ENCODE peak calls at places on chromosomes 12 and 14, in ten cellular contexts. M is A549, O is H1, W is tibial nerve, I is ovary, K is upper lobe of left lung, F is K562, H is HepG2, L is stomach, R is transverse colon. U is an unnamed sample.

GRCh38 chr12:47194501-47194900 is 114.7 kb upstream of the AMIGO2 start:
- DNase-seq in M (no peak), O (no peak), W (no peak), I (no peak), K (no peak), F (peak), H (no peak), L (no peak), R (no peak), U (no peak)

GRCh38 chr12:97943359-97943758 is 480.8 kb downstream of the RMST start:
- DNase-seq in M (no peak), O (no peak), W (no peak), I (no peak), K (no peak), F (no peak), H (no peak), L (no peak), R (no peak), U (no peak)

GRCh38 chr14:87457727-87458126 is 535.3 kb downstream of the GALC start:
- DNase-seq in M (no peak), O (no peak), W (no peak), I (no peak), K (no peak), F (no peak), H (no peak), L (no peak), R (no peak), U (no peak)

GRCh38 chr12:127125607-127126259 is 1141.2 kb upstream of the TMEM132C start:
- DNase-seq in M (peak), O (no peak), W (no peak), I (no peak), K (no peak), F (peak), H (no peak), L (no peak), R (peak), U (no peak)

GRCh38 chr14:91392623-91393303 is 24.9 kb downstream of the CCDC88C start:
- DNase-seq in M (no peak), O (no peak), W (no peak), I (no peak), K (no peak), F (no peak), H (no peak), L (no peak), R (no peak), U (no peak)

GRCh38 chr14:104824353-104824997 is 23.6 kb downstream of the ZBTB42 start:
- DNase-seq in M (no peak), O (no peak), W (no peak), I (no peak), K (no peak), F (no peak), H (no peak), L (no peak), R (no peak), U (no peak)

GRCh38 chr14:89304972-89305703 is 111.9 kb downstream of the FOXN3 start:
- DNase-seq in M (no peak), O (no peak), W (no peak), I (peak), K (no peak), F (no peak), H (no peak), L (no peak), R (peak), U (no peak)

GRCh38 chr14:102571043-102571442 is 21.4 kb upstream of the RCOR1 start:
- DNase-seq in M (no peak), O (no peak), W (no peak), I (no peak), K (no peak), F (peak), H (no peak), L (no peak), R (no peak), U (no peak)

GRCh38 chr12:96908170-96908675 is 1.2 kb downstream of the NEDD1 start:
- DNase-seq in M (no peak), O (no peak), W (no peak), I (no peak), K (no peak), F (peak), H (no peak), L (no peak), R (no peak), U (no peak)

GRCh38 chr14:32608880-32609279 is 279.8 kb downstream of the AKAP6 start:
- DNase-seq in M (no peak), O (no peak), W (no peak), I (no peak), K (no peak), F (no peak), H (no peak), L (no peak), R (no peak), U (no peak)

GRCh38 chr14:79144891-79145290 is 974.7 kb downstream of the NRXN3 start:
- DNase-seq in M (no peak), O (no peak), W (no peak), I (no peak), K (no peak), F (no peak), H (no peak), L (no peak), R (no peak), U (no peak)

GRCh38 chr14:48398675-48399282 is 723.4 kb upstream of the MDGA2 start:
- DNase-seq in M (peak), O (no peak), W (no peak), I (no peak), K (no peak), F (peak), H (peak), L (no peak), R (no peak), U (no peak)

GRCh38 chr12:113980537-113981337 is 14.6 kb upstream of the RBM19 start:
- DNase-seq in M (peak), O (peak), W (no peak), I (no peak), K (no peak), F (peak), H (peak), L (no peak), R (peak), U (no peak)

GRCh38 chr12:5921966-5922365 is 23.1 kb downstream of the ANO2 start:
- DNase-seq in M (no peak), O (no peak), W (no peak), I (no peak), K (no peak), F (no peak), H (no peak), L (no peak), R (no peak), U (no peak)

GRCh38 chr12:76024102-76024781 is 7.3 kb downstream of the PHLDA1 start:
- DNase-seq in M (no peak), O (no peak), W (no peak), I (no peak), K (no peak), F (no peak), H (no peak), L (no peak), R (no peak), U (no peak)

GRCh38 chr14:65308536-65308935 is 104.0 kb upstream of the FUT8 start:
- DNase-seq in M (no peak), O (no peak), W (no peak), I (no peak), K (no peak), F (no peak), H (no peak), L (no peak), R (no peak), U (no peak)

GRCh38 chr12:5391638-5392037 is 40.3 kb upstream of the NTF3 start:
- DNase-seq in M (no peak), O (no peak), W (no peak), I (no peak), K (no peak), F (no peak), H (no peak), L (no peak), R (no peak), U (no peak)

GRCh38 chr14:45679852-45680251 is 426.9 kb upstream of the MIS18BP1 start:
- DNase-seq in M (peak), O (no peak), W (no peak), I (no peak), K (no peak), F (no peak), H (no peak), L (no peak), R (no peak), U (no peak)

GRCh38 chr12:2615665-2616387 is 178.9 kb upstream of the FKBP4 start:
- DNase-seq in M (no peak), O (no peak), W (no peak), I (peak), K (no peak), F (no peak), H (no peak), L (no peak), R (no peak), U (no peak)

GRCh38 chr12:106425061-106425706 is 67.6 kb downstream of the POLR3B start:
- DNase-seq in M (no peak), O (no peak), W (no peak), I (no peak), K (no peak), F (no peak), H (no peak), L (no peak), R (no peak), U (no peak)

GRCh38 chr12:130044991-130045621 is 117.2 kb upstream of the FZD10 start:
- DNase-seq in M (no peak), O (no peak), W (no peak), I (no peak), K (no peak), F (no peak), H (peak), L (no peak), R (no peak), U (no peak)

GRCh38 chr14:45181329-45181728 is 45.6 kb downstream of the FANCM start:
- DNase-seq in M (no peak), O (no peak), W (no peak), I (no peak), K (no peak), F (no peak), H (no peak), L (no peak), R (no peak), U (no peak)

GRCh38 chr14:103122578-103123127 is 608 bp upstream of the TNFAIP2 start:
- DNase-seq in M (peak), O (no peak), W (no peak), I (peak), K (no peak), F (no peak), H (no peak), L (no peak), R (no peak), U (no peak)

GRCh38 chr12:59040043-59040442 is 119.7 kb upstream of the LRIG3 start:
- DNase-seq in M (no peak), O (no peak), W (no peak), I (no peak), K (no peak), F (no peak), H (no peak), L (no peak), R (no peak), U (no peak)

GRCh38 chr12:56082382-56082781 is 2.4 kb downstream of the ERBB3 start:
- DNase-seq in M (no peak), O (no peak), W (no peak), I (no peak), K (no peak), F (no peak), H (no peak), L (no peak), R (no peak), U (no peak)

GRCh38 chr12:56082967-56083366 is 3.0 kb downstream of the ERBB3 start:
- DNase-seq in M (no peak), O (no peak), W (no peak), I (no peak), K (no peak), F (peak), H (peak), L (no peak), R (no peak), U (no peak)

GRCh38 chr12:56080556-56081138 is 682 bp downstream of the ERBB3 start:
- DNase-seq in M (peak), O (no peak), W (no peak), I (no peak), K (no peak), F (peak), H (peak), L (peak), R (peak), U (no peak)

GRCh38 chr12:56079729-56080555 is at the start of gene ERBB3:
- DNase-seq in M (peak), O (no peak), W (peak), I (peak), K (peak), F (peak), H (peak), L (peak), R (peak), U (peak)

DNA sequence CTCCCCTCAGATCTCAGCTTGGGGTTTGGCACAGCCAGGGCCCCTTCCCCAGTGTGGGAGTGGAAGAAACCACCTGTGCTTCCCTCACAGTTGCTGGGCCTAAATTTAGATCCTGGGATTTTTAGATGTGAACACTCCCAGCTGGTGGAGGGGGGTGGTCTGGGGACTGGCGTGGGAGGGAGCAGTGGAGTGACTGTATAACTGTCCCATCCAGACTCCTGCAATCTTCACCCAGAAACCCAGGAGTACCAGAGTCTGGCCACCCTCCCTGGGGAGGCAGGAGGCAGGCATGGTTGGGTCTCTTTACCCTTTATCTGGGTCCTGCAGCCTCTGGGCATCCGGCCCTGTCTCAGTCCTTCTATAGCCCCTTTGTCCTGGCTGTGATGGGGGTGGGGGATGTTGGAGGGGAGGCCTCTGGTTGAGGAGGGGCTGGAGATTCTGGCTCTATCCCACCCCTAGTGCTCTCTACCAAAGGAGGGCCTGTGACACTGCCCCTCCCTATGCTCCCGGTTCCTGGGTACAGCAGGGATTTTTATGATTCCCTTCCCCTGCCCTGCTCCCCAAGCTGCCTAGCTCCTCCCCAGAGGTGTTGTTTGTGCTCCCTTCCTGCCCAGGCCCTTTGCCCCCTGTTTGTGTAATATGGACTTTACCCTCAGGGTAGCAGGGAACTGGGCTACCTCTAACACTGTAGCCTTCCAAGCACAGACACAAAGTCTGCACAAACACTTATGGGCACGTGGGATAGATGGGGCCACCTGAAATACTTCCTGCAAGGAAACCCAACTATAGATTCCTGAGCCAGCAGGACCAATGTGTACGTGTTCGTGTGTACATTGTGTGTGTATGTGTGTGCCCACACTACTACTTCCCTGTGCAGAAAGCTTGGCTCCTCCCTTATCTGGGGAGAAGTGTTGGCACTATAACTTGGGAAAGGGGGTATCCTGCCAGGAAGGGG is 1.7 kb downstream of the ERBB3 start:
- DNase-seq in M (peak), O (no peak), W (no peak), I (no peak), K (no peak), F (no peak), H (peak), L (peak), R (peak), U (no peak)
- TF ChIP-seq POLR2A in M (no peak), O (no peak), W (no peak), I (no peak), K (no peak), F (no peak), H (peak), L (no peak), R (peak), U (no peak)

DNA sequence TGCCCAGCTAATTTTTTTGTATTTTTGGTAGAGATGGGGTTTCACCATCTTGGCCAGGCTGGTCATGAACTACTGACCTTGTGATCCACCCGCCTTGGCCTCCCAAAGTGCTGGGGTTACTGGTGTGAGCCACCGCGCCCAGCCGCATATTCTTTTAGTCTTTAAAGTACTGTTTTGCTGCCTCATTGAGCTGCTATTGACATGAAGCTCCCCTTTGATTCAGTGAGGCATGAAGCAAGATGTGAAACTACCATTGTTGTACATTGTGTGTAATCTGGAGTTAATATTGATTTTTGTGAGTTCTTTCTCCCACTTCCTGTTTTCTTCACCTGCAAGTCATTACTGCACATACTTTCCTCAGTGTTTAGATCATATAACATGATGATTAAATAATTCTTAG is 80.8 kb downstream of the MNAT1 start:
- DNase-seq in M (no peak), O (no peak), W (no peak), I (no peak), K (no peak), F (no peak), H (peak), L (no peak), R (no peak), U (no peak)
- TF ChIP-seq EP300 in M (no peak), O (no peak), W (no peak), I (no peak), K (no peak), F (no peak), H (no peak), L (no peak), R (no peak), U (no peak)

GRCh38 chr12:11834925-11835324 is 185.5 kb downstream of the ETV6 start:
- DNase-seq in M (no peak), O (no peak), W (no peak), I (no peak), K (no peak), F (no peak), H (no peak), L (no peak), R (no peak), U (no peak)

GRCh38 chr12:11832100-11832499 is 182.6 kb downstream of the ETV6 start:
- DNase-seq in M (no peak), O (no peak), W (no peak), I (no peak), K (no peak), F (no peak), H (peak), L (no peak), R (no peak), U (no peak)

GRCh38 chr12:11836282-11836963 is 186.9 kb downstream of the ETV6 start:
- DNase-seq in M (no peak), O (no peak), W (no peak), I (no peak), K (no peak), F (no peak), H (no peak), L (peak), R (peak), U (no peak)

GRCh38 chr12:11833174-11833895 is 183.9 kb downstream of the ETV6 start:
- DNase-seq in M (no peak), O (no peak), W (no peak), I (no peak), K (no peak), F (no peak), H (no peak), L (no peak), R (no peak), U (no peak)

DNA sequence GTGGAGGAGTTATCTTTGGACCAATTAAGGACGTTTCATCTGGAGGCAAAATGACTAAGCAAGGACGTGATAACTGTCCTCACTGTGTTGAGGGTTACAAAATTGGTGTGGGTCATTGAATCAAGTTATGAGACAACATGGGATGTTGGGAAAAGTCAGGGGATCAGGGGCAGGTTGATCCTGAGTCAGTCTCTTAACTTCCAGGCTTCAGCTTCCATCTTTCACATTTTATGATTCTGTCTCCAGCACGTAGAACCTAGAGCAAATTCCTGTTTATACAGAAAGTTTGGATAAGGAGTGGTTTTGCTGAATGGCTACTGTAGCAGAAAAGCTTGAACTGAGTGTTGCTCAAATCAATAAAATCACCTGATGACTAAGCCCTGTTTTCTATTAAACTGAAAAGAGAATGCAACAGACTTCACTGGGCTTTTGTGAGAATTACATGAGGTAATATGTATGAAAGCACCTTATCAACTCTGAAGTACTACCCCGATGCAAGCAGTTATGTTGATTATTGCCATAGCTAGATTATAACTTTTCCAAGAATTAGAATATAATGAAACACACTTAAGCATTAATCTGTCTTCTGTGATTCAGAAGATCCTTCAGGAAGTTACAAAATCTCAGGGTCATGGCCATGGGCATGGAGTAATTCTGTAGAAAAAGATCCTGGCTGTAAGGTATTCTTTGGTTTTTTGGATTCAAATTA is 184.8 kb downstream of the ETV6 start:
- DNase-seq in M (no peak), O (no peak), W (no peak), I (no peak), K (no peak), F (no peak), H (no peak), L (no peak), R (no peak), U (no peak)
- H3K27ac ChIP-seq in M (no peak), O (no peak), W (no peak), I (no peak), K (peak), F (no peak), H (no peak), L (no peak), R (no peak), U (no peak)

GRCh38 chr14:24171422-24172260 is at the start of gene REC8:
- DNase-seq in M (no peak), O (peak), W (peak), I (peak), K (peak), F (no peak), H (no peak), L (peak), R (peak), U (peak)
- TF ChIP-seq POLR2A in M (no peak), O (peak), W (no peak), I (no peak), K (no peak), F (no peak), H (peak), L (no peak), R (peak), U (no peak)

GRCh38 chr12:14257734-14258467 is 107.6 kb upstream of the ATF7IP start:
- DNase-seq in M (peak), O (peak), W (peak), I (no peak), K (no peak), F (peak), H (peak), L (peak), R (peak), U (peak)
- TF ChIP-seq EP300 in M (no peak), O (peak), W (peak), I (no peak), K (no peak), F (peak), H (no peak), L (no peak), R (peak), U (no peak)

U was measured in suprapubic skin.